ENCODE peak calls at places on chromosomes 7 and 10, in ten cellular contexts. U, N, L, R, V, F, O, Y, W and Z are unnamed samples.

GRCh38 chr10:88944813-88945212 is 7.8 kb downstream of the ACTA2 start:
- DNase-seq in U (no peak), N (no peak), L (no peak), R (no peak), V (no peak), F (no peak), O (no peak), Y (peak; percentile 12), W (no peak), Z (no peak)

GRCh38 chr10:62708569-62708968 is 96.0 kb upstream of the ADO start:
- DNase-seq in U (no peak), N (no peak), L (no peak), R (no peak), V (no peak), F (no peak), O (no peak), Y (no peak), W (no peak), Z (no peak)

GRCh38 chr10:28840954-28841353 is 163.6 kb downstream of the BAMBI start:
- DNase-seq in U (no peak), N (peak; percentile 45), L (no peak), R (no peak), V (no peak), F (peak; percentile 56), O (no peak), Y (no peak), W (no peak), Z (no peak)

GRCh38 chr10:101379663-101380352 is 25.8 kb downstream of the BTRC start:
- DNase-seq in U (no peak), N (no peak), L (no peak), R (no peak), V (no peak), F (no peak), O (no peak), Y (no peak), W (no peak), Z (no peak)

GRCh38 chr10:14009315-14010082 is 321.2 kb downstream of the FRMD4A start:
- DNase-seq in U (peak; percentile 84), N (peak; percentile 91), L (no peak), R (peak; percentile 84), V (peak; percentile 50), F (no peak), O (no peak), Y (peak; percentile 53), W (peak; percentile 83), Z (peak; percentile 60)

GRCh38 chr7:24840543-24840942 is 83.3 kb upstream of the GSDME start:
- DNase-seq in U (no peak), N (no peak), L (no peak), R (peak; percentile 46), V (no peak), F (no peak), O (no peak), Y (no peak), W (no peak), Z (no peak)

GRCh38 chr10:120422459-120422858 is 34.6 kb upstream of the PLPP4 start:
- DNase-seq in U (peak; percentile 71), N (peak; percentile 98), L (no peak), R (peak; percentile 63), V (no peak), F (no peak), O (no peak), Y (no peak), W (no peak), Z (peak; percentile 96)

GRCh38 chr10:11813177-11813576 is 10.0 kb upstream of the PROSER2 start:
- DNase-seq in U (no peak), N (no peak), L (no peak), R (no peak), V (no peak), F (no peak), O (no peak), Y (no peak), W (no peak), Z (no peak)

GRCh38 chr7:143239822-143240221 is 18.0 kb downstream of the TAS2R40 start:
- DNase-seq in U (peak; percentile 46), N (no peak), L (no peak), R (peak; percentile 77), V (no peak), F (no peak), O (no peak), Y (no peak), W (no peak), Z (peak; percentile 14)

GRCh38 chr10:79052311-79053080 is 16.3 kb upstream of the ZMIZ1 start:
- DNase-seq in U (no peak), N (peak; percentile 49), L (peak; percentile 61), R (no peak), V (no peak), F (peak; percentile 36), O (no peak), Y (no peak), W (peak; percentile 54), Z (no peak)
- TF ChIP-seq CTCF in U (no peak), N (no peak), L (peak; percentile 62), R (no peak), V (peak; percentile 35), F (no peak), O (peak; percentile 12), Y (no peak), W (peak; percentile 21), Z (peak; percentile 61)

GRCh38 chr7:129778770-129779601 is 167.5 kb downstream of the NRF1 start:
- DNase-seq in U (no peak), N (no peak), L (peak; percentile 51), R (no peak), V (peak; percentile 34), F (no peak), O (peak; percentile 59), Y (peak; percentile 57), W (peak; percentile 17), Z (no peak)
- TF ChIP-seq CTCF in U (no peak), N (no peak), L (no peak), R (no peak), V (no peak), F (no peak), O (no peak), Y (no peak), W (peak; percentile 21), Z (peak; percentile 31)

GRCh38 chr7:28002638-28003037 is 178.0 kb downstream of the JAZF1 start:
- DNase-seq in U (no peak), N (peak; percentile 23), L (no peak), R (peak; percentile 43), V (peak; percentile 21), F (peak; percentile 31), O (no peak), Y (no peak), W (no peak), Z (no peak)

GRCh38 chr7:27999829-28000228 is 180.8 kb downstream of the JAZF1 start:
- DNase-seq in U (no peak), N (no peak), L (no peak), R (no peak), V (no peak), F (no peak), O (no peak), Y (no peak), W (no peak), Z (no peak)

GRCh38 chr7:28005848-28006233 is 174.8 kb downstream of the JAZF1 start:
- DNase-seq in U (no peak), N (peak; percentile 27), L (no peak), R (no peak), V (no peak), F (no peak), O (no peak), Y (no peak), W (no peak), Z (no peak)

GRCh38 chr7:28005075-28005847 is 175.3 kb downstream of the JAZF1 start:
- DNase-seq in U (no peak), N (peak; percentile 61), L (no peak), R (peak; percentile 49), V (no peak), F (no peak), O (no peak), Y (no peak), W (no peak), Z (no peak)

GRCh38 chr7:28003408-28003807 is 177.2 kb downstream of the JAZF1 start:
- DNase-seq in U (no peak), N (no peak), L (no peak), R (no peak), V (no peak), F (no peak), O (no peak), Y (no peak), W (no peak), Z (no peak)
- TF ChIP-seq CTCF in U (no peak), N (no peak), L (no peak), R (no peak), V (no peak), F (no peak), O (no peak), Y (no peak), W (no peak), Z (no peak)

GRCh38 chr10:97869091-97870042 is 19.7 kb downstream of the GOLGA7B start:
- DNase-seq in U (peak; percentile 73), N (peak; percentile 82), L (peak; percentile 93), R (peak; percentile 67), V (peak; percentile 83), F (peak; percentile 89), O (peak; percentile 89), Y (peak; percentile 78), W (peak; percentile 95), Z (peak; percentile 91)
- TF ChIP-seq CTCF in U (peak; percentile 76), N (peak; percentile 69), L (peak; percentile 99), R (peak; percentile 64), V (peak; percentile 62), F (peak; percentile 89), O (peak; percentile 71), Y (peak; percentile 24), W (peak; percentile 91), Z (peak; percentile 84)

GRCh38 chr7:854118-854775 is 22.0 kb downstream of the SUN1 start:
- DNase-seq in U (no peak), N (no peak), L (no peak), R (no peak), V (no peak), F (no peak), O (peak; percentile 10), Y (no peak), W (no peak), Z (no peak)
- TF ChIP-seq CTCF in U (no peak), N (no peak), L (no peak), R (no peak), V (no peak), F (no peak), O (no peak), Y (no peak), W (no peak), Z (no peak)

GRCh38 chr10:36779238-36779846 is 346.1 kb upstream of the ANKRD30A start:
- DNase-seq in U (no peak), N (peak; percentile 51), L (peak; percentile 33), R (peak; percentile 76), V (peak; percentile 19), F (peak; percentile 70), O (no peak), Y (no peak), W (no peak), Z (peak; percentile 10)
- TF ChIP-seq CTCF in U (peak; percentile 41), N (peak; percentile 83), L (peak; percentile 79), R (peak; percentile 84), V (no peak), F (peak; percentile 85), O (peak; percentile 17), Y (no peak), W (no peak), Z (peak; percentile 62)

DNA sequence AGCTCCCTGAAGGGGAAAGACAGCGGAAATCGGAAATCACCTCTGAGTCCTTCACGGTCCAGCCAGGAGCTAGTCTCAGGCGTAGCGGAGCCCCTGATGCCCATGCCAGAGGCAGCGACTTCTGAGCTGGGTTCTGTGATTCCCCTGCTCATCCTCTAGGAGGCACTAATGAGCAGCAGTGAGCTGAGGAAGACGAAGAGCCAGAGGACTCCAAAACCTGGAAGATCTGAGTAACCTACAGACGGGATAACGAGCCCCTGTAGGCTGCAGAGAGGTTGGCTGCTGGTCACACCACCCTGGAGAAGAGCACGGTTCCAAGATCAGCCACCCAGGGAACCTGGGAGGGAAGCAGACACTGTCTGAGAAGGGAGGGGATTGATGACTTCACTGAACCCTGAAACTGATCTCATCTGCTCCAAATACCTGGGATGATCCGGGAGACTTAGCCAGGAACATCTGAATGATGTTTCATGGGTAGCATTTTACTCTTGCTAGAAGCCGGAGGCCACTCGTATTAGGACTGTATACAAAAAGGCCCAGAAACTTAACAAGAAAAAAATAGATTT is 304.1 kb downstream of the PAXIP1 start:
- DNase-seq in U (no peak), N (peak; percentile 14), L (no peak), R (no peak), V (no peak), F (peak; percentile 14), O (no peak), Y (peak; percentile 25), W (no peak), Z (no peak)
- TF ChIP-seq CTCF in U (no peak), N (no peak), L (peak; percentile 66), R (peak; percentile 2), V (no peak), F (peak; percentile 7), O (peak; percentile 49), Y (peak; percentile 22), W (peak; percentile 44), Z (no peak)